ENCODE peak calls at places on chromosomes 12 and 14, in four cellular contexts. One of them, this sample, is unnamed.

GRCh38 chr12:14452865-14453264 is 87.4 kb downstream of the ATF7IP start:
- DNase-seq in stimulated activated CD4-positive, alpha-beta T cell treated with anti-CD3 and anti-CD28 coated beads, TNF-alpha, amount 100 ng/mL, for 1 hour: no peak
- DNase-seq in stimulated activated CD8-positive, alpha-beta memory T cell treated with anti-CD3 and anti-CD28 coated beads, Interleukin-15, amount 100 ng/mL, for 1 hour: no peak
- DNase-seq in CD8-positive, alpha-beta T cell: no peak
- DNase-seq in this sample: no peak

GRCh38 chr12:52579468-52580450 is 6.1 kb upstream of the KRT74 start:
- DNase-seq in stimulated activated CD4-positive, alpha-beta T cell treated with anti-CD3 and anti-CD28 coated beads, TNF-alpha, amount 100 ng/mL, for 1 hour: no peak
- DNase-seq in stimulated activated CD8-positive, alpha-beta memory T cell treated with anti-CD3 and anti-CD28 coated beads, Interleukin-15, amount 100 ng/mL, for 1 hour: no peak
- DNase-seq in CD8-positive, alpha-beta T cell: no peak
- DNase-seq in this sample: no peak

GRCh38 chr14:29584992-29585391 is 342.7 kb downstream of the PRKD1 start:
- DNase-seq in stimulated activated CD4-positive, alpha-beta T cell treated with anti-CD3 and anti-CD28 coated beads, TNF-alpha, amount 100 ng/mL, for 1 hour: no peak
- DNase-seq in stimulated activated CD8-positive, alpha-beta memory T cell treated with anti-CD3 and anti-CD28 coated beads, Interleukin-15, amount 100 ng/mL, for 1 hour: no peak
- DNase-seq in CD8-positive, alpha-beta T cell: no peak
- DNase-seq in this sample: no peak

GRCh38 chr12:3753549-3754284 is 808 bp upstream of the CRACR2A start:
- DNase-seq in stimulated activated CD4-positive, alpha-beta T cell treated with anti-CD3 and anti-CD28 coated beads, TNF-alpha, amount 100 ng/mL, for 1 hour: no peak
- DNase-seq in stimulated activated CD8-positive, alpha-beta memory T cell treated with anti-CD3 and anti-CD28 coated beads, Interleukin-15, amount 100 ng/mL, for 1 hour: no peak
- DNase-seq in CD8-positive, alpha-beta T cell: no peak
- DNase-seq in this sample: no peak

GRCh38 chr12:1530592-1531159 is 63.7 kb downstream of the FBXL14 start:
- DNase-seq in stimulated activated CD4-positive, alpha-beta T cell treated with anti-CD3 and anti-CD28 coated beads, TNF-alpha, amount 100 ng/mL, for 1 hour: no peak
- DNase-seq in stimulated activated CD8-positive, alpha-beta memory T cell treated with anti-CD3 and anti-CD28 coated beads, Interleukin-15, amount 100 ng/mL, for 1 hour: no peak
- DNase-seq in CD8-positive, alpha-beta T cell: no peak
- DNase-seq in this sample: no peak

GRCh38 chr14:81970307-81970706 is 436.7 kb upstream of the SEL1L start:
- DNase-seq in stimulated activated CD4-positive, alpha-beta T cell treated with anti-CD3 and anti-CD28 coated beads, TNF-alpha, amount 100 ng/mL, for 1 hour: no peak
- DNase-seq in stimulated activated CD8-positive, alpha-beta memory T cell treated with anti-CD3 and anti-CD28 coated beads, Interleukin-15, amount 100 ng/mL, for 1 hour: no peak
- DNase-seq in CD8-positive, alpha-beta T cell: no peak
- DNase-seq in this sample: no peak

GRCh38 chr14:104473649-104474574 is 105.7 kb upstream of the C14orf180 start:
- DNase-seq in stimulated activated CD4-positive, alpha-beta T cell treated with anti-CD3 and anti-CD28 coated beads, TNF-alpha, amount 100 ng/mL, for 1 hour: no peak
- DNase-seq in stimulated activated CD8-positive, alpha-beta memory T cell treated with anti-CD3 and anti-CD28 coated beads, Interleukin-15, amount 100 ng/mL, for 1 hour: no peak
- DNase-seq in CD8-positive, alpha-beta T cell: no peak
- DNase-seq in this sample: no peak

GRCh38 chr14:22641851-22642250 is 2.3 kb downstream of the OR6J1 start:
- DNase-seq in stimulated activated CD4-positive, alpha-beta T cell treated with anti-CD3 and anti-CD28 coated beads, TNF-alpha, amount 100 ng/mL, for 1 hour: no peak
- DNase-seq in stimulated activated CD8-positive, alpha-beta memory T cell treated with anti-CD3 and anti-CD28 coated beads, Interleukin-15, amount 100 ng/mL, for 1 hour: no peak
- DNase-seq in CD8-positive, alpha-beta T cell: no peak
- DNase-seq in this sample: no peak